ENCODE peak calls at places on chromosomes 3 and 15, in five cellular contexts. Q is Caki2, V is NCI-H2171 treated with DMSO at 0.1 percent for 48 hours, F is omental fat pad, X is LoVo. P is an unnamed sample.

GRCh38 chr3:77825045-77825827 is 785.3 kb downstream of the ROBO2 start:
- DNase-seq in Q (peak), V (no peak), F (no peak), X (peak), P (peak)

GRCh38 chr3:99862208-99862607 is 44.5 kb downstream of the CMSS1 start:
- DNase-seq in Q (peak), V (no peak), F (no peak), X (peak), P (no peak)

GRCh38 chr3:185631108-185631507 is 45.0 kb downstream of the SENP2 start:
- DNase-seq in Q (no peak), V (no peak), F (no peak), X (no peak), P (no peak)

GRCh38 chr3:177453087-177453844 is 256.0 kb upstream of the TBL1XR1 start:
- DNase-seq in Q (no peak), V (no peak), F (no peak), X (no peak), P (no peak)

GRCh38 chr3:9248232-9249191 is 934 bp downstream of the SRGAP3 start:
- DNase-seq in Q (peak), V (peak), F (no peak), X (no peak), P (no peak)

GRCh38 chr3:172069473-172069872 is 30.1 kb downstream of the FNDC3B start:
- DNase-seq in Q (no peak), V (no peak), F (no peak), X (no peak), P (no peak)

GRCh38 chr3:189570916-189571315 is 60.3 kb upstream of the TP63 start:
- DNase-seq in Q (no peak), V (no peak), F (no peak), X (no peak), P (no peak)

GRCh38 chr15:52252781-52253180 is 42.8 kb downstream of the MYO5C start:
- DNase-seq in Q (peak), V (no peak), F (no peak), X (peak), P (no peak)

GRCh38 chr3:58722526-58722925 is 56.0 kb upstream of the FAM3D start:
- DNase-seq in Q (no peak), V (peak), F (no peak), X (no peak), P (no peak)

GRCh38 chr3:42031808-42032475 is 59.2 kb upstream of the TRAK1 start:
- DNase-seq in Q (peak), V (no peak), F (no peak), X (no peak), P (no peak)

GRCh38 chr3:107813066-107813465 is 277.8 kb downstream of the CD47 start:
- DNase-seq in Q (no peak), V (no peak), F (no peak), X (no peak), P (no peak)

GRCh38 chr15:63544253-63545026 is 40.0 kb downstream of the USP3 start:
- DNase-seq in Q (no peak), V (no peak), F (no peak), X (no peak), P (no peak)

GRCh38 chr3:134315286-134316106 is 58.8 kb downstream of the AMOTL2 start:
- DNase-seq in Q (no peak), V (no peak), F (no peak), X (no peak), P (peak)

GRCh38 chr15:91874992-91875651 is 21.6 kb downstream of the SLCO3A1 start:
- DNase-seq in Q (no peak), V (no peak), F (no peak), X (no peak), P (no peak)

GRCh38 chr3:60932669-60933068 is 318.6 kb downstream of the FHIT start:
- DNase-seq in Q (no peak), V (no peak), F (no peak), X (no peak), P (no peak)

GRCh38 chr15:25790003-25790660 is 73.0 kb downstream of the ATP10A start:
- DNase-seq in Q (no peak), V (no peak), F (peak), X (no peak), P (peak)

GRCh38 chr3:52084954-52085730 is 28.8 kb upstream of the DUSP7 start:
- DNase-seq in Q (no peak), V (no peak), F (no peak), X (no peak), P (no peak)

GRCh38 chr3:134037168-134037567 is 7.4 kb upstream of the SLCO2A1 start:
- DNase-seq in Q (no peak), V (no peak), F (no peak), X (no peak), P (no peak)

GRCh38 chr3:144643778-144644191 is 672.2 kb downstream of the DIPK2A start:
- DNase-seq in Q (no peak), V (no peak), F (no peak), X (no peak), P (no peak)

GRCh38 chr15:67821784-67822451 is 3.4 kb upstream of the SKOR1 start:
- DNase-seq in Q (no peak), V (no peak), F (no peak), X (no peak), P (no peak)

GRCh38 chr15:58391088-58391487 is 40.7 kb upstream of the LIPC start:
- DNase-seq in Q (no peak), V (no peak), F (no peak), X (no peak), P (no peak)

GRCh38 chr3:55989351-55989750 is 478.9 kb downstream of the ERC2 start:
- DNase-seq in Q (no peak), V (no peak), F (no peak), X (no peak), P (no peak)

GRCh38 chr15:90044916-90045371 is 43.8 kb downstream of the ZNF710 start:
- DNase-seq in Q (peak), V (no peak), F (no peak), X (no peak), P (no peak)

P was measured in ascending aorta.